ENCODE peak calls at places on chromosomes 2 and 18, in seven cellular contexts. D, V, Q, H, M, N and T are unnamed samples.

GRCh38 chr18:80247403-80247916 is at the start of gene PARD6G:
- DNase-seq in H (peak; percentile 63), D (peak; percentile 98), V (peak; percentile 91), M (peak; percentile 93), Q (no peak), N (peak; percentile 26), T (peak; percentile 83)

GRCh38 chr2:120291464-120292311 is 39.0 kb downstream of the RALB start:
- DNase-seq in H (peak; percentile 95), D (no peak), N (no peak), V (no peak), Q (no peak), M (no peak), T (no peak)

GRCh38 chr18:38933322-38933721 is 1367.7 kb upstream of the CELF4 start:
- DNase-seq in M (no peak), H (peak; percentile 1), V (no peak), Q (no peak), D (no peak), N (no peak), T (no peak)

GRCh38 chr18:22110482-22110924 is 58.9 kb upstream of the GATA6 start:
- DNase-seq in M (no peak), Q (no peak), H (no peak), V (no peak), N (no peak), D (no peak), T (no peak)

GRCh38 chr2:198098386-198098785 is 294.0 kb downstream of the PLCL1 start:
- DNase-seq in V (no peak), D (no peak), Q (no peak), H (no peak), M (no peak), N (no peak), T (no peak)

GRCh38 chr2:45577426-45577825 is 33.6 kb downstream of the SRBD1 start:
- DNase-seq in D (no peak), M (no peak), V (no peak), Q (no peak), H (no peak), N (no peak), T (no peak)

GRCh38 chr18:28281400-28281799 is 104.5 kb upstream of the CDH2 start:
- DNase-seq in Q (no peak), H (peak; percentile 20), N (no peak), V (no peak), D (peak; percentile 25), M (no peak), T (no peak)

GRCh38 chr2:239179851-239180371 is 220.9 kb downstream of the HDAC4 start:
- DNase-seq in D (no peak), M (peak; percentile 57), V (no peak), Q (no peak), H (no peak), N (no peak), T (no peak)

GRCh38 chr18:27772081-27772480 is 404.8 kb downstream of the CDH2 start:
- DNase-seq in M (no peak), N (no peak), Q (no peak), H (no peak), D (no peak), V (no peak), T (no peak)

GRCh38 chr18:111292-112014 is 46.9 kb upstream of the USP14 start:
- DNase-seq in N (peak; percentile 59), D (peak; percentile 92), Q (no peak), H (peak; percentile 77), V (peak; percentile 91), M (peak; percentile 68), T (no peak)

GRCh38 chr2:196368546-196369225 is 197.3 kb upstream of the STK17B start:
- DNase-seq in N (no peak), D (no peak), Q (no peak), M (no peak), V (no peak), H (no peak), T (no peak)

GRCh38 chr2:199228887-199229819 is 228.6 kb downstream of the SATB2 start:
- DNase-seq in Q (no peak), N (no peak), M (no peak), V (no peak), H (peak; percentile 98), D (no peak), T (no peak)

GRCh38 chr18:75209952-75210261 is 690 bp upstream of the TSHZ1 start:
- DNase-seq in V (no peak), Q (no peak), N (no peak), D (no peak), M (no peak), H (no peak), T (no peak)

GRCh38 chr18:74153793-74154192 is 5.5 kb downstream of the TIMM21 start:
- DNase-seq in D (no peak), V (no peak), Q (no peak), M (no peak), N (no peak), H (no peak), T (no peak)

GRCh38 chr18:33593261-33593660 is 15.2 kb downstream of the ASXL3 start:
- DNase-seq in N (no peak), H (no peak), M (no peak), D (no peak), V (no peak), Q (no peak), T (no peak)

DNA sequence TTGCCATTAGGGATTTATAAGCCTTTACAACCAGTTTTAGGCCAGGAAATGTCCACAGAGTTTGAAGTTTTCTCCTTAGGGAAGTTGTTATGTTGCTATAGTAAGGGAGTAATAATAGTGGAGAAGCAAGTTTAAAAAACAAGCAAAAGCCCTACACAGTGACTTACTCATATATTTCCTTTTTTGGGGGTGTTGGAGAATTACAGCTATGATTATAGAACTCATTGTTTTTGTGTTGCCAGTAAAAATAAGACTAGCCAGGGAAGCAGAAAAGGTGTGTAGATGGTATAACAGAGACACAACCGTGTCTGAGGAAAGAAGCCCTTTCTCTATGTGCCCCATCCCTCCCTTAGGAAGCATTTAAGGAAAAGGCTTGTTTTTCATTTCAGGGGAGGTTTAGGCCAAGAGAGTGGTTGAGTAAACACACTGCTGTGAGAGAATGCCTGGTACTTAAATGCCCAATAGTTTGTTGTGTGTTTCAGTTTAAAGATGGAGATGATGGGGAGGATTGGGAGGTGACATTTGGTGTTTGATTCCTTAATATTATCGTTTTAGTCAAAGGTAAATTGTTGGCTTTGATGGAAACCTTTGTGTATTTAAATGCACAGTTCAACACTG is 2.4 kb downstream of the VAPA start:
- DNase-seq in N (no peak), V (no peak), Q (no peak), M (no peak), D (no peak), H (peak; percentile 30), T (no peak)
- H3K4me3 ChIP-seq in N (peak overlapping the region; percentile 96), V (peak overlapping the region; percentile 86), Q (peak overlapping the region; percentile 96), M (peak overlapping the region; percentile 89), D (peak overlapping the region; percentile 91), H (peak overlapping the region; percentile 78), T (peak overlapping the region; percentile 88)

DNA sequence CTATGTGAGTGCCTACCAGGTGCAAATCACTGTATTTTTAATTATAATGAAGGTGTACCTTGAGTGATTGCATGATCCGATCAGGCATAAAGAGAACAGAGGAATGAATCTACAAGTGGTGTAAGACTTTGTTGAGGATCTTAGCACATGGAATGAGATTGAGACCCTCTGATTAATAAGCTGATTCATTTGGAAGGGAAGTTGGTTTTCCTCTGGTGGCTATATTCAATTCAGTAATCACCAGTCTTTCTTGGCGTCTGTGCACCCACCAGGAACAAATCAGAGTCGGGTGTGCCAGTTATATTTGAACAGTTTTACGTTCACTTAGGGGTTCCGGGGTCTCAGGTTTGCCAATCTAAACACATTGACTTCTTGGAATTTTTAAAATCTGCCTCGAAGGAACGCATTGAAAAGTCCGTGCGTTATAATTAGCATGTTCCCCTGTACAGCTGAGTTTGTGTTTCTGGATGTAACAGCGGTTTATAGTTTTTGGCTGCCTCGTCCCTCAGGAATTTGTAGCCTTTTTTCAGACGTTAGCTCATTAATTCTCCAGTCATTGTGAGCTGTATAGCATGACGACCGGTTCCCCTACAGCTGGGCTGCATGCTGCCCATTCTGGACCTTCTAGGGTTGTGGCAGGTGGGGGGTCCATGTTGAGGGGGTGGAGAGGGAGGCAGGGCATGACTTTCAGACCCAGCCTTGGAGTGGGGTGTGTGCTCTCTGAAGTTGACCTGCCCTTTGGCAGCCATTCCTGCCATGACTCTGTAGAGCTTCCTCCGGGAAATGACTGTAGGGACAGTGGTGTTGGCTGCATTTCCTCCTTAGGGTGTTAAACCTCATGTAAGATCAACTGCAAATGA is 20.3 kb downstream of the MYO1B start:
- DNase-seq in H (peak; percentile 33), N (no peak), V (no peak), D (no peak), Q (no peak), M (no peak), T (no peak)
- H3K27ac ChIP-seq in H (no peak overlapping the region), N (no peak overlapping the region), V (peak overlapping the region; percentile 18), D (peak overlapping the region; percentile 77), Q (peak overlapping the region; percentile 89), M (peak overlapping the region; percentile 1), T (peak overlapping the region; percentile 71)

GRCh38 chr2:162149940-162150339 is 2.1 kb downstream of the GCG start:
- DNase-seq in N (no peak), M (no peak), D (no peak), H (no peak), V (no peak), Q (no peak), T (no peak)

GRCh38 chr2:162155093-162155492 is 3.0 kb upstream of the GCG start:
- DNase-seq in M (no peak), V (no peak), Q (no peak), D (no peak), H (peak; percentile 35), N (no peak), T (no peak)

GRCh38 chr2:162156149-162156548 is 4.1 kb upstream of the GCG start:
- DNase-seq in D (no peak), H (no peak), Q (no peak), N (no peak), V (no peak), M (no peak), T (no peak)

GRCh38 chr2:162152147-162152546 is at the start of gene GCG:
- DNase-seq in V (no peak), D (no peak), Q (no peak), H (no peak), M (no peak), N (no peak), T (no peak)

GRCh38 chr2:162153608-162154224 is 1.7 kb upstream of the GCG start:
- DNase-seq in H (peak; percentile 81), M (peak; percentile 67), D (peak; percentile 44), Q (no peak), V (no peak), N (peak; percentile 56), T (no peak)
- TF ChIP-seq CTCF in H (peak; percentile 87), M (no peak), D (peak; percentile 75), Q (peak; percentile 20), V (peak; percentile 36), N (peak; percentile 76), T (no peak)

GRCh38 chr18:69941183-69941582 is 6.5 kb downstream of the CD226 start:
- DNase-seq in H (no peak), Q (no peak), D (no peak), M (no peak), V (no peak), N (no peak), T (no peak)
- H3K4me3 ChIP-seq in H (no peak overlapping the region), Q (no peak overlapping the region), D (no peak overlapping the region), M (no peak overlapping the region), V (no peak overlapping the region), N (no peak overlapping the region), T (no peak overlapping the region)